ENCODE peak calls at places on chromosomes 16 and 17, in eight cellular contexts. P is IMR-90, O is lung, M is heart right ventricle, R is HCT116, A is body of pancreas, T is adrenal gland, K is lower lobe of right lung. F is an unnamed sample.

GRCh38 chr17:1241904-1242303 is 28.3 kb upstream of the BHLHA9 start:
- DNase-seq in P (peak; percentile 50), O (no peak), M (no peak), R (no peak), A (peak; percentile 53), T (no peak), K (no peak), F (peak; percentile 56)

GRCh38 chr16:57764006-57764340 is 28.4 kb downstream of the KATNB1 start:
- DNase-seq in P (no peak), O (no peak), M (no peak), R (no peak), A (no peak), T (no peak), K (no peak), F (no peak)

GRCh38 chr16:70681382-70682238 is 4.2 kb downstream of the MTSS2 start:
- DNase-seq in P (no peak), O (no peak), M (peak; percentile 20), R (no peak), A (peak; percentile 39), T (no peak), K (no peak), F (no peak)

GRCh38 chr16:67504190-67505021 is 21.1 kb upstream of the AGRP start:
- DNase-seq in P (peak; percentile 24), O (peak; percentile 51), M (no peak), R (no peak), A (no peak), T (peak; percentile 55), K (peak; percentile 79), F (no peak)

GRCh38 chr16:72990003-72990521 is 57.9 kb downstream of the ZFHX3 start:
- DNase-seq in P (peak; percentile 68), O (peak; percentile 58), M (peak; percentile 51), R (peak; percentile 31), A (peak; percentile 52), T (peak; percentile 85), K (no peak), F (peak; percentile 73)

GRCh38 chr17:78558181-78558850 is 18.9 kb downstream of the DNAH17 start:
- DNase-seq in P (no peak), O (no peak), M (no peak), R (peak; percentile 26), A (no peak), T (no peak), K (no peak), F (no peak)

GRCh38 chr16:70018254-70018653 is 67.1 kb downstream of the CLEC18A start:
- DNase-seq in P (peak; percentile 2), O (no peak), M (no peak), R (peak; percentile 61), A (peak; percentile 12), T (no peak), K (no peak), F (no peak)

GRCh38 chr17:4165301-4166010 is 22.5 kb downstream of the CYB5D2 start:
- DNase-seq in P (no peak), O (no peak), M (peak; percentile 63), R (no peak), A (no peak), T (no peak), K (no peak), F (no peak)

GRCh38 chr16:239948-240277 is 5.3 kb downstream of the FAM234A start:
- DNase-seq in P (peak; percentile 12), O (no peak), M (no peak), R (no peak), A (no peak), T (no peak), K (no peak), F (no peak)

GRCh38 chr16:80739523-80739922 is 64.9 kb downstream of the CDYL2 start:
- DNase-seq in P (no peak), O (no peak), M (no peak), R (no peak), A (no peak), T (no peak), K (no peak), F (no peak)

GRCh38 chr17:65017375-65017774 is 39.2 kb downstream of the GNA13 start:
- DNase-seq in P (no peak), O (no peak), M (no peak), R (no peak), A (no peak), T (peak; percentile 51), K (no peak), F (no peak)

GRCh38 chr17:13476722-13477121 is 125.0 kb downstream of the HS3ST3A1 start:
- DNase-seq in P (peak; percentile 51), O (no peak), M (no peak), R (no peak), A (no peak), T (no peak), K (no peak), F (no peak)

GRCh38 chr17:17884281-17885028 is 47.7 kb upstream of the SREBF1 start:
- DNase-seq in P (no peak), O (no peak), M (no peak), R (no peak), A (no peak), T (no peak), K (no peak), F (no peak)

GRCh38 chr16:77789085-77789611 is 784 bp downstream of the VAT1L start:
- DNase-seq in P (no peak), O (no peak), M (no peak), R (no peak), A (no peak), T (no peak), K (no peak), F (no peak)

GRCh38 chr17:12024332-12024731 is 3.7 kb downstream of the MAP2K4 start:
- DNase-seq in P (peak; percentile 73), O (no peak), M (no peak), R (peak; percentile 68), A (no peak), T (no peak), K (no peak), F (no peak)

GRCh38 chr16:57623251-57624043 is 5.0 kb upstream of the ADGRG1 start:
- DNase-seq in P (peak; percentile 52), O (no peak), M (no peak), R (peak; percentile 55), A (peak; percentile 66), T (peak; percentile 92), K (peak; percentile 65), F (peak; percentile 71)

GRCh38 chr16:29710227-29711219 is 31.5 kb downstream of the QPRT start:
- DNase-seq in P (peak; percentile 79), O (no peak), M (no peak), R (peak; percentile 56), A (peak; percentile 26), T (peak; percentile 38), K (peak; percentile 3), F (peak; percentile 37)

GRCh38 chr17:35373532-35373983 is at the start of gene SLFN11:
- DNase-seq in P (peak; percentile 97), O (peak; percentile 78), M (peak; percentile 83), R (no peak), A (peak; percentile 77), T (peak; percentile 75), K (peak; percentile 90), F (peak; percentile 90)

GRCh38 chr17:82781894-82782274 is 30.0 kb downstream of the TBCD start:
- DNase-seq in P (peak; percentile 71), O (peak; percentile 87), M (peak; percentile 85), R (peak; percentile 36), A (peak; percentile 84), T (peak; percentile 76), K (peak; percentile 89), F (peak; percentile 75)

GRCh38 chr17:29124931-29125270 is 55.3 kb downstream of the MYO18A start:
- DNase-seq in P (no peak), O (peak; percentile 88), M (peak; percentile 65), R (no peak), A (peak; percentile 82), T (no peak), K (peak; percentile 91), F (no peak)
- H3K27ac ChIP-seq in P (no peak overlapping the region), O (peak overlapping the region; percentile 0), M (peak overlapping the region; percentile 11), R (peak overlapping the region; percentile 16), A (no peak overlapping the region), T (no peak overlapping the region), K (peak overlapping the region; percentile 41), F (no peak overlapping the region)

GRCh38 chr17:49604314-49604869 is 28.7 kb downstream of the NXPH3 start:
- DNase-seq in P (no peak), O (no peak), M (no peak), R (no peak), A (no peak), T (no peak), K (no peak), F (no peak)

GRCh38 chr17:49600949-49601348 is 25.3 kb downstream of the NXPH3 start:
- DNase-seq in P (no peak), O (no peak), M (no peak), R (no peak), A (no peak), T (no peak), K (no peak), F (no peak)

GRCh38 chr17:49603720-49604119 is 28.0 kb downstream of the NXPH3 start:
- DNase-seq in P (no peak), O (no peak), M (no peak), R (no peak), A (no peak), T (no peak), K (no peak), F (no peak)

GRCh38 chr17:49602783-49603182 is 27.1 kb downstream of the NXPH3 start:
- DNase-seq in P (no peak), O (no peak), M (no peak), R (no peak), A (no peak), T (no peak), K (no peak), F (no peak)

GRCh38 chr17:49603238-49603637 is 27.6 kb downstream of the NXPH3 start:
- DNase-seq in P (no peak), O (no peak), M (no peak), R (no peak), A (no peak), T (no peak), K (no peak), F (no peak)
- TF ChIP-seq CTCF in P (no peak), O (no peak), M (no peak), R (no peak), A (no peak), T (no peak), K (no peak), F (no peak)

DNA sequence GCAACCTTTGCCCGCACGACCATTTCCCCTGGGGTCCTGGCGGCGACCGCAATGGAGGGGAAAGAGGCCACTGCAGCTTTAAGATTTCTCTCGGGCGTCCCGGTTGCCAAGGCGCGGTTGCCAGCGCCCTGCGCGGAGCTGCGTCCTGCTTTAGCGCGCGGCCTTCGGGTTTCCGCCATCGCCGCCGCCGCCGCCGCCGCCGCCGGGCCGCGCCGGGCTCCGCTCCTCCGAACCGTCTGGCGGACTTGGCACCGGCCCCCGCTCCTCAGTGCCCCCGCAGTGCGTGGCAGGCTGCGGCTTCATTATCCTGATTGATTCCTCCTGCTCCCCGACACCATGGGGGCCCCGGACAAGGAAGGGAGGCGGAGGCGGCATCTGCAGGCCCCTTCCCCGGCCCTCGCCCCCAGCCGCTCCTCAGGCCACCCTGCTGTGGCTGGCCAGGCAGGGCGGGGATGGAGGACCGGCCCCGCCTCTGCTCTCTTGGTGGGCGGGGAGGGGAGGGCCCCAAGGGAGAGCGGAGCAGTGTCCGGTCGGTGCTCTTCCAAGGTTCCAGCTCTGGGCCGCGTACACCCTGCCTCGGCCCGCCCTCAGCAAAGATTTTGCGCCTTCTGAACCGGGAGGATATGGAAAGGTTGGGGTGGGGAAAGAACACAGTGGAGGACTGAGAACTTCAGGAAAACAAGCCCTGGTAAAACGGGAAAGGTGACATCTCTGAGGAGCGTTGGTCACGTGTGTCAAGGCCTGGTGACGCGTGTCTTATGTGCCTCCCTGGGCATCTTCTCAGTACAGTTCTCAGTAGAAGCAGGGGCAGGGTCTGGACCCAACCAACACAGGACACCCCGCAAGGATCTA is 34.0 kb downstream of the NEUROD2 start:
- DNase-seq in P (peak; percentile 58), O (peak; percentile 67), M (peak; percentile 79), R (peak; percentile 27), A (peak; percentile 77), T (peak; percentile 75), K (peak; percentile 73), F (peak; percentile 42)
- H3K27ac ChIP-seq in P (peak overlapping the region; percentile 64), O (peak overlapping the region; percentile 87), M (peak overlapping the region; percentile 85), R (peak overlapping the region; percentile 66), A (peak overlapping the region; percentile 42), T (peak overlapping the region; percentile 75), K (peak overlapping the region; percentile 83), F (peak overlapping the region; percentile 65)

GRCh38 chr17:10062757-10063385 is 135.5 kb downstream of the GAS7 start:
- DNase-seq in P (no peak), O (no peak), M (no peak), R (no peak), A (no peak), T (no peak), K (no peak), F (no peak)
- TF ChIP-seq CTCF in P (no peak), O (no peak), M (no peak), R (no peak), A (no peak), T (no peak), K (no peak), F (no peak)

F was measured in uterus.